ENCODE peak calls at places on chromosome 2, in ten cellular contexts. L is GM12878, H is fibroblast of lung, Y is neuronal stem cell, B is A549, F is trophoblast cell, A is IMR-90, C is PC-3, O is GM23248, P is HCT116. M is an unnamed sample.

GRCh38 chr2:44997948-44998347 is 11.3 kb downstream of the SIX2 start:
- DNase-seq in L (no peak), H (no peak), Y (no peak), B (no peak), F (no peak), A (no peak), C (no peak), O (no peak), P (no peak), M (no peak)

GRCh38 chr2:127076924-127077323 is 30.0 kb downstream of the BIN1 start:
- DNase-seq in L (no peak), H (no peak), Y (no peak), B (no peak), F (no peak), A (no peak), C (no peak), O (no peak), P (no peak), M (no peak)

GRCh38 chr2:27316655-27317412 is 6.1 kb downstream of the MPV17 start:
- DNase-seq in L (no peak), H (no peak), Y (no peak), B (no peak), F (no peak), A (no peak), C (no peak), O (no peak), P (no peak), M (no peak)

GRCh38 chr2:73059106-73059505 is 12.4 kb downstream of the SFXN5 start:
- DNase-seq in L (no peak), H (no peak), Y (no peak), B (no peak), F (no peak), A (no peak), C (no peak), O (no peak), P (no peak), M (no peak)

GRCh38 chr2:24682357-24682756 is 110.8 kb downstream of the PTRHD1 start:
- DNase-seq in L (no peak), H (no peak), Y (no peak), B (no peak), F (no peak), A (peak), C (no peak), O (no peak), P (no peak), M (no peak)

GRCh38 chr2:184597571-184597980 is 753 bp upstream of the ZNF804A start:
- DNase-seq in L (no peak), H (peak), Y (peak), B (no peak), F (peak), A (peak), C (no peak), O (peak), P (peak), M (peak)

GRCh38 chr2:223860809-223861738 is 23.7 kb upstream of the AP1S3 start:
- DNase-seq in L (no peak), H (peak), Y (no peak), B (peak), F (peak), A (peak), C (peak), O (peak), P (peak), M (no peak)

GRCh38 chr2:135600915-135601314 is 69.6 kb downstream of the R3HDM1 start:
- DNase-seq in L (no peak), H (peak), Y (no peak), B (no peak), F (no peak), A (peak), C (peak), O (peak), P (no peak), M (peak)

GRCh38 chr2:2877427-2877826 is 500.2 kb downstream of the EIPR1 start:
- DNase-seq in L (no peak), H (no peak), Y (no peak), B (no peak), F (no peak), A (no peak), C (no peak), O (no peak), P (no peak), M (no peak)

GRCh38 chr2:239304533-239305221 is 96.1 kb downstream of the HDAC4 start:
- DNase-seq in L (no peak), H (no peak), Y (no peak), B (no peak), F (no peak), A (no peak), C (no peak), O (no peak), P (no peak), M (no peak)

GRCh38 chr2:25168256-25169072 is at the start of gene POMC:
- DNase-seq in L (no peak), H (peak), Y (no peak), B (peak), F (peak), A (peak), C (no peak), O (peak), P (no peak), M (no peak)

GRCh38 chr2:21939961-21940360 is 816.2 kb downstream of the TDRD15 start:
- DNase-seq in L (no peak), H (peak), Y (no peak), B (no peak), F (no peak), A (peak), C (no peak), O (no peak), P (no peak), M (no peak)

GRCh38 chr2:134283701-134284100 is 29.8 kb downstream of the MGAT5 start:
- DNase-seq in L (no peak), H (no peak), Y (no peak), B (no peak), F (no peak), A (no peak), C (no peak), O (no peak), P (no peak), M (no peak)

GRCh38 chr2:235551965-235552364 is 58.1 kb downstream of the AGAP1 start:
- DNase-seq in L (no peak), H (peak), Y (peak), B (peak), F (no peak), A (peak), C (peak), O (peak), P (peak), M (peak)

GRCh38 chr2:33583194-33583938 is 15.7 kb downstream of the FAM98A start:
- DNase-seq in L (peak), H (peak), Y (peak), B (no peak), F (peak), A (peak), C (peak), O (peak), P (no peak), M (peak)

GRCh38 chr2:55103039-55103438 is 52.8 kb upstream of the RTN4 start:
- DNase-seq in L (no peak), H (no peak), Y (no peak), B (no peak), F (no peak), A (peak), C (no peak), O (peak), P (no peak), M (peak)

GRCh38 chr2:36177282-36177681 is 178.3 kb upstream of the CRIM1 start:
- DNase-seq in L (no peak), H (no peak), Y (no peak), B (no peak), F (no peak), A (no peak), C (no peak), O (no peak), P (no peak), M (no peak)

GRCh38 chr2:157336137-157336721 is 10.6 kb upstream of the ERMN start:
- DNase-seq in L (no peak), H (peak), Y (no peak), B (no peak), F (peak), A (peak), C (peak), O (peak), P (peak), M (peak)

GRCh38 chr2:160596431-160596830 is 102.8 kb upstream of the RBMS1 start:
- DNase-seq in L (no peak), H (peak), Y (no peak), B (no peak), F (no peak), A (no peak), C (no peak), O (no peak), P (no peak), M (no peak)

GRCh38 chr2:55985406-55985805 is 61.8 kb upstream of the EFEMP1 start:
- DNase-seq in L (peak), H (no peak), Y (no peak), B (no peak), F (no peak), A (no peak), C (no peak), O (no peak), P (no peak), M (peak)

GRCh38 chr2:20173496-20174402 is 51.2 kb downstream of the SDC1 start:
- DNase-seq in L (no peak), H (no peak), Y (no peak), B (no peak), F (no peak), A (no peak), C (no peak), O (no peak), P (no peak), M (no peak)

GRCh38 chr2:7024261-7024660 is 107.0 kb downstream of the RNF144A start:
- DNase-seq in L (no peak), H (no peak), Y (no peak), B (no peak), F (no peak), A (no peak), C (no peak), O (no peak), P (no peak), M (no peak)

GRCh38 chr2:71454221-71455010 is 1.1 kb downstream of the DYSF start:
- DNase-seq in L (no peak), H (no peak), Y (no peak), B (no peak), F (no peak), A (no peak), C (peak), O (no peak), P (no peak), M (no peak)

GRCh38 chr2:40041983-40042382 is 262.9 kb upstream of the THUMPD2 start:
- DNase-seq in L (no peak), H (peak), Y (no peak), B (no peak), F (no peak), A (peak), C (peak), O (peak), P (no peak), M (no peak)

GRCh38 chr2:203682688-203683130 is 23.7 kb upstream of the CD28 start:
- DNase-seq in L (no peak), H (peak), Y (no peak), B (no peak), F (no peak), A (peak), C (no peak), O (peak), P (no peak), M (no peak)

GRCh38 chr2:161077367-161078210 is 82.6 kb upstream of the TANK start:
- DNase-seq in L (peak), H (peak), Y (no peak), B (no peak), F (no peak), A (peak), C (peak), O (peak), P (no peak), M (no peak)

GRCh38 chr2:98634406-98635092 is 26.2 kb downstream of the UNC50 start:
- DNase-seq in L (no peak), H (peak), Y (peak), B (peak), F (peak), A (no peak), C (peak), O (peak), P (peak), M (no peak)

GRCh38 chr2:96694816-96695455 is 44.9 kb downstream of the LMAN2L start:
- DNase-seq in L (no peak), H (no peak), Y (no peak), B (no peak), F (peak), A (no peak), C (no peak), O (no peak), P (no peak), M (no peak)

GRCh38 chr2:217941886-217942728 is 60.7 kb downstream of the TNS1 start:
- DNase-seq in L (no peak), H (no peak), Y (no peak), B (no peak), F (no peak), A (no peak), C (no peak), O (no peak), P (no peak), M (no peak)

GRCh38 chr2:146321175-146321574 is 1523.7 kb upstream of the ACVR2A start:
- DNase-seq in L (no peak), H (peak), Y (no peak), B (no peak), F (no peak), A (peak), C (no peak), O (no peak), P (no peak), M (no peak)

GRCh38 chr2:72081450-72081849 is 66.2 kb downstream of the CYP26B1 start:
- DNase-seq in L (no peak), H (no peak), Y (no peak), B (no peak), F (no peak), A (no peak), C (no peak), O (peak), P (no peak), M (no peak)

GRCh38 chr2:47006374-47007220 is 91.0 kb upstream of the MCFD2 start:
- DNase-seq in L (no peak), H (no peak), Y (no peak), B (no peak), F (no peak), A (no peak), C (no peak), O (no peak), P (no peak), M (no peak)

GRCh38 chr2:12725238-12726187 is 8.8 kb downstream of the TRIB2 start:
- DNase-seq in L (no peak), H (no peak), Y (no peak), B (no peak), F (no peak), A (no peak), C (no peak), O (no peak), P (no peak), M (peak)
- H3K4me3 ChIP-seq in L (no peak), H (no peak), Y (no peak), B (no peak), F (no peak), A (no peak), C (no peak), O (no peak), P (no peak), M (no peak)

DNA sequence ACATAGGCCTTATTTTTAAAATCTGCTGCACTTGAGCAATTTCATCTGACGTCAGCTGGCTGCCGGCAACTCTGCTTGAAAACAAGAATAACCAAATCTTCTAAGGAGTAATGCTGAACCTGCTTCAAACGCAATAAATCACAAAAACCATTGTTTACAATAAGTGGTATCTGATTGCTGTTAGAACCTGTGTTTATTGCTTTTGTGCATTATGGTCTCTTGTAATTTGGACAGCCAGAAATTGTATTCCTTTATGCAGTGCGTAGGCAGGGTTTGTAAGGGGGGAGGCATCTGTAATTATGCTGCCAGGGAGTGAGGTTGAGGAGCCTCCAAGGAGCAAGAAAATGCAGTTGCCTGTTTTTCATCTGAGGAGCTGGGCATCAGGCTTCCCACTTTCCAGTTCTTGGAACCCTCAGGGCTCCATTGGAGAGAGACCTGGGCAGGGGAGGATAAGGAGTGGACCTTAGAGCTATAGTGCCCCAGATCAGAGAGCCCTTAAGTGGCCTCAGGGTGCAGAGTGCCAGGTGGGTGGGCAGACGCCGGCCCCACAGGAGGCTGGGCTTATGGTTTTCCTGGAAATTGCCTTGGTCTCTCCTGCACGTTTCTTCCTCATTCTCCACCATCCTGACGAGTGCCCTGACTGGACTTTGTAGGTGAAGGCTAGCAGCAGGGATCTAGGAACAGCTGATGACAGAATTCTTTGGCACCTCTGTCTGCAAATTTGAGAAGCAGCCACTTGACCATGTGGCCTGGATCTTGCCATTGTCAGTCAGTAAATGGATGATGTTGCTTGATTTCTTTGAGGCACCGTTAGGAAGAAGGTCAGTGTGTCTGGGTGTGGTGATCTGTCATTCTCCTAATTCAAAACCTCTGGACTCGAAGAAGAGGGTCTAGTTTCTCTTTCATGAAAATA is 129.2 kb downstream of the KLHL29 start:
- DNase-seq in L (no peak), H (no peak), Y (no peak), B (no peak), F (no peak), A (no peak), C (no peak), O (peak), P (no peak), M (no peak)
- H3K4me2 ChIP-seq in L (no peak), H (no peak), Y (no peak), B (no peak), F (no peak), A (no peak), C (no peak), O (no peak), P (no peak), M (no peak)

GRCh38 chr2:62570861-62571698 is 65.1 kb upstream of the TMEM17 start:
- DNase-seq in L (no peak), H (no peak), Y (no peak), B (peak), F (no peak), A (no peak), C (no peak), O (peak), P (no peak), M (no peak)
- H3K4me3 ChIP-seq in L (no peak), H (no peak), Y (no peak), B (peak), F (no peak), A (peak), C (no peak), O (peak), P (no peak), M (no peak)

GRCh38 chr2:240451108-240451611 is 15.7 kb downstream of the GPC1 start:
- DNase-seq in L (no peak), H (no peak), Y (no peak), B (no peak), F (peak), A (no peak), C (no peak), O (no peak), P (no peak), M (no peak)
- H3K4me2 ChIP-seq in L (no peak), H (no peak), Y (no peak), B (peak), F (no peak), A (no peak), C (no peak), O (no peak), P (peak), M (no peak)

DNA sequence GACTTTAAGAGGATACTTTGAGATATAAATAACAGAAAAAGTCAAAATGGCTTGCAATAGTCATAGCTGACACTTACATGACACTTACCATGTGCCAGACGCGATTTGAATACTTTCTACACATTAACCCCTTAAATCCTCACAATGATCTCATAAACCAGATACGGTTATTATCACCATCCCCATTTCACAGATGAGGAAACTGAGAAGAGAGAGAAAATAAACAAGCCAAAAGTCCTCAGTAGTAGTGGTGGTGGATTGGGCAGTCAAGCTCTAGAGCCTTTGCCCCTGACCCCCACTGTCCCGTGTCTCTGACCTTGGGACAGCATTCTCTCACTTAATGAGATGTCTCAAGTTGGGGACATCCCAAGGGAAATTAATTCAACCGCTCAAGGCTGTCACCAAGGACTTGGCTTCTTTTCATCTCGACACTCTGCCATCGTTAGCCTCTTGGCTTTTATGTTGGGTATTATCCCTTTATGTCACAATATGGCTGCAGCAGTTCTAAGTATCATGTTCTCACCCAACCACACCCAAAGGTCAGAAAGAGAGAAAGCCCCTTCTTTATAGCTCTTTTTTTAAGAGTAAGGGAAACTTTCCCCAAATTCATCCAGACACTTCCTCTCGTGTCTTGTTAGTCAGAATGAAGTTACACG is 105.1 kb upstream of the TAF1B start:
- DNase-seq in L (no peak), H (no peak), Y (no peak), B (no peak), F (no peak), A (no peak), C (no peak), O (no peak), P (no peak), M (no peak)
- H3K4me3 ChIP-seq in L (no peak), H (no peak), Y (no peak), B (no peak), F (no peak), A (no peak), C (no peak), O (no peak), P (no peak), M (no peak)

GRCh38 chr2:120988741-120989555 is 253.3 kb downstream of the GLI2 start:
- DNase-seq in L (no peak), H (no peak), Y (no peak), B (no peak), F (no peak), A (no peak), C (no peak), O (no peak), P (no peak), M (no peak)
- H3K4me2 ChIP-seq in L (no peak), H (no peak), Y (no peak), B (no peak), F (no peak), A (no peak), C (no peak), O (no peak), P (no peak), M (no peak)

GRCh38 chr2:48512586-48512985 is 17.4 kb upstream of the STON1 start:
- DNase-seq in L (no peak), H (no peak), Y (no peak), B (no peak), F (no peak), A (no peak), C (no peak), O (no peak), P (no peak), M (no peak)

GRCh38 chr2:48514591-48514990 is 15.4 kb upstream of the STON1 start:
- DNase-seq in L (no peak), H (no peak), Y (no peak), B (no peak), F (no peak), A (peak), C (no peak), O (no peak), P (no peak), M (no peak)

GRCh38 chr2:48508461-48509124 is 21.4 kb upstream of the STON1 start:
- DNase-seq in L (no peak), H (peak), Y (peak), B (no peak), F (no peak), A (peak), C (peak), O (peak), P (no peak), M (no peak)

GRCh38 chr2:48512071-48512470 is 17.9 kb upstream of the STON1 start:
- DNase-seq in L (no peak), H (no peak), Y (no peak), B (no peak), F (no peak), A (no peak), C (no peak), O (no peak), P (no peak), M (no peak)

DNA sequence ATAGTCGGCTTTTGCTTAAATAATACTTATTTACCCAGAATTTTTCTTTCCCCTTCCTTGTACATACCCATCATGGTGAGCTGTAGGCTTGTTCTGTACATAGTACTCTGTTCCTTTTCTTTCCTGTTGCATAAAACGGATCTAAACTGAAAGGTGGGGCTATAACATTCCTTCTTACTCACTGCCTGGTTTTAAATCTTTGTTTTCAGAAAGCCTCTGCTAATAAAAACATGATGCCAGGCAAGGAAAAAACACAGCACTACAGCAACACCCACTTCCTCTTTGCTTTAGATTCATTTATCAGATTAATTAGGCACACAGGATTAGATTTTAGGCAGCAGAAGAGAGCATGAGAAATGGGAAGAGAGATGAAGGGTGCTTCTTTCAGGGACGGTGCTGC is 19.6 kb upstream of the STON1 start:
- DNase-seq in L (no peak), H (no peak), Y (no peak), B (no peak), F (no peak), A (peak), C (peak), O (peak), P (no peak), M (no peak)
- H3K4me3 ChIP-seq in L (no peak), H (no peak), Y (no peak), B (no peak), F (no peak), A (no peak), C (no peak), O (peak), P (no peak), M (no peak)

M was measured in OCI-LY7.